ENCODE peak calls at places on chromosomes 12 and 14, in seven cellular contexts. B is breast epithelium, X is GM13977, D is SK-MEL-5, L is iris pigment epithelial cell, Y is foreskin fibroblast, S is kidney tubule cell. J is an unnamed sample.
A peak's percentile ranks its signal among the peaks of the same experiment; 100 is the strongest.

GRCh38 chr14:106879241-106879640 is 1352.9 kb downstream of the TMEM121 start:
- DNase-seq in D (peak; percentile 67), Y (no peak), B (no peak), X (peak; percentile 63), L (peak; percentile 14), S (peak; percentile 70), J (no peak)

GRCh38 chr12:49872781-49873181 is 29.9 kb upstream of the BCDIN3D start:
- DNase-seq in B (no peak), X (no peak), S (no peak), L (peak; percentile 54), D (peak; percentile 15), Y (peak; percentile 26), J (no peak)

GRCh38 chr12:11762723-11763326 is 113.4 kb downstream of the ETV6 start:
- DNase-seq in B (no peak), Y (no peak), L (no peak), S (peak; percentile 59), D (no peak), X (no peak), J (no peak)

GRCh38 chr14:54086780-54087179 is 130.2 kb upstream of the BMP4 start:
- DNase-seq in D (no peak), B (no peak), L (no peak), S (no peak), X (no peak), Y (no peak), J (no peak)

GRCh38 chr14:42174357-42174756 is 567.7 kb downstream of the LRFN5 start:
- DNase-seq in B (no peak), D (no peak), Y (no peak), X (no peak), S (no peak), L (no peak), J (no peak)

GRCh38 chr12:41013921-41014642 is 174.0 kb upstream of the PDZRN4 start:
- DNase-seq in D (no peak), B (no peak), L (peak; percentile 27), Y (no peak), X (no peak), S (peak; percentile 39), J (no peak)

GRCh38 chr14:67221248-67221981 is 19.8 kb upstream of the PALS1 start:
- DNase-seq in D (no peak), L (peak; percentile 92), S (peak; percentile 72), B (no peak), Y (peak; percentile 41), X (no peak), J (no peak)

GRCh38 chr12:48000878-48001321 is 3.4 kb downstream of the COL2A1 start:
- DNase-seq in D (peak; percentile 78), L (peak; percentile 67), X (no peak), S (peak; percentile 69), Y (peak; percentile 34), B (peak; percentile 52), J (no peak)

GRCh38 chr14:104427126-104427851 is 152.3 kb upstream of the C14orf180 start:
- DNase-seq in D (no peak), L (no peak), S (no peak), X (no peak), B (peak; percentile 45), Y (no peak), J (no peak)

GRCh38 chr12:51721281-51721940 is 127.1 kb downstream of the FIGNL2 start:
- DNase-seq in B (no peak), Y (peak; percentile 26), X (peak; percentile 33), L (peak; percentile 47), S (peak; percentile 16), D (no peak), J (no peak)

GRCh38 chr12:87995581-87996178 is 33.5 kb downstream of the C12orf50 start:
- DNase-seq in D (peak; percentile 86), Y (peak; percentile 44), S (peak; percentile 73), B (no peak), X (peak; percentile 27), L (peak; percentile 81), J (peak; percentile 43)

GRCh38 chr12:65609359-65609771 is 214.9 kb upstream of the HMGA2 start:
- DNase-seq in Y (peak; percentile 96), D (peak; percentile 65), L (peak; percentile 92), B (no peak), X (no peak), S (peak; percentile 85), J (peak; percentile 97)

GRCh38 chr14:67395086-67395875 is 16.7 kb downstream of the PLEK2 start:
- DNase-seq in L (no peak), X (no peak), Y (no peak), B (no peak), S (no peak), D (no peak), J (no peak)

GRCh38 chr14:93527076-93527692 is 96.4 kb downstream of the UNC79 start:
- DNase-seq in Y (no peak), S (peak; percentile 55), X (peak; percentile 31), D (no peak), B (no peak), L (no peak), J (no peak)

GRCh38 chr12:11719678-11720099 is 70.2 kb downstream of the ETV6 start:
- DNase-seq in D (peak; percentile 46), S (peak; percentile 92), Y (peak; percentile 96), B (no peak), X (no peak), L (peak; percentile 97), J (peak; percentile 61)

GRCh38 chr12:21831671-21832357 is 57.3 kb upstream of the KCNJ8 start:
- DNase-seq in Y (peak; percentile 12), D (no peak), X (no peak), B (no peak), S (peak; percentile 49), L (peak; percentile 20), J (no peak)

GRCh38 chr14:99026471-99026870 is 245.5 kb downstream of the BCL11B start:
- DNase-seq in S (peak; percentile 3), Y (no peak), L (no peak), B (no peak), D (peak; percentile 24), X (no peak), J (no peak)

GRCh38 chr12:43891856-43892574 is 56.1 kb downstream of the TMEM117 start:
- DNase-seq in Y (no peak), L (peak; percentile 8), B (no peak), D (no peak), S (peak; percentile 33), X (no peak), J (no peak)